ENCODE peak calls at places on chromosomes 13 and 19, in nine cellular contexts. S is choroid plexus epithelial cell; K is bronchial epithelial cell; B is left ventricle myocardium inferior; D is fibroblast of villous mesenchyme; I is lower lobe of right lung; X is CD8-positive, alpha-beta T cell; J is kidney; G is cardiac muscle cell. P is an unnamed sample.
A peak's percentile ranks its signal among the peaks of the same experiment; 100 is the strongest.

GRCh38 chr19:39420769-39421168 is 8.3 kb downstream of the PLEKHG2 start:
- DNase-seq in S (no peak), I (no peak), G (no peak), D (no peak), K (no peak), X (no peak), J (no peak), B (no peak), P (no peak)

GRCh38 chr19:46254776-46255175 is 25.2 kb downstream of the IGFL1 start:
- DNase-seq in B (no peak), G (no peak), X (no peak), J (no peak), S (no peak), K (peak; percentile 61), I (no peak), D (no peak), P (no peak)

GRCh38 chr13:39452834-39453233 is 150.2 kb downstream of the LHFPL6 start:
- DNase-seq in D (no peak), G (peak; percentile 66), X (no peak), B (no peak), I (no peak), J (no peak), K (no peak), S (no peak), P (no peak)

GRCh38 chr19:38250821-38251563 is 5.2 kb downstream of the PPP1R14A start:
- DNase-seq in G (peak; percentile 13), J (peak; percentile 96), K (no peak), X (no peak), S (no peak), D (peak; percentile 59), I (peak; percentile 56), B (peak; percentile 85), P (no peak)

GRCh38 chr13:99371956-99372355 is 64.8 kb upstream of the GPR183 start:
- DNase-seq in G (no peak), B (no peak), J (peak; percentile 59), K (no peak), I (no peak), D (no peak), X (peak; percentile 49), S (no peak), P (no peak)

GRCh38 chr19:4229179-4229931 is at the start of gene EBI3:
- DNase-seq in X (no peak), S (peak; percentile 97), B (peak; percentile 36), D (peak; percentile 40), G (peak; percentile 21), I (no peak), K (no peak), J (no peak), P (peak; percentile 7)

GRCh38 chr13:23467048-23467931 is 33.8 kb upstream of the SACS start:
- DNase-seq in J (no peak), G (peak; percentile 30), D (peak; percentile 44), S (peak; percentile 36), X (no peak), B (no peak), K (no peak), I (no peak), P (no peak)

GRCh38 chr19:42363614-42364346 is 26.3 kb downstream of the CNFN start:
- DNase-seq in K (no peak), S (no peak), J (no peak), I (no peak), D (no peak), G (no peak), X (no peak), B (no peak), P (no peak)

GRCh38 chr13:104416973-104417372 is 1350.8 kb upstream of the SLC10A2 start:
- DNase-seq in X (no peak), S (no peak), I (no peak), B (no peak), G (no peak), K (no peak), J (no peak), D (no peak), P (no peak)

GRCh38 chr13:20769091-20769490 is 4.7 kb downstream of the EEF1AKMT1 start:
- DNase-seq in J (no peak), B (no peak), D (no peak), K (no peak), I (no peak), G (no peak), X (no peak), S (no peak), P (no peak)

GRCh38 chr19:46624958-46625661 is at the start of gene PTGIR:
- DNase-seq in S (peak; percentile 47), X (no peak), I (no peak), J (peak; percentile 92), D (peak; percentile 72), K (peak; percentile 29), G (no peak), B (peak; percentile 81), P (no peak)

GRCh38 chr19:46089432-46089831 is 35.1 kb downstream of the IGFL3 start:
- DNase-seq in G (no peak), S (no peak), B (no peak), K (no peak), J (no peak), X (no peak), I (no peak), D (no peak), P (no peak)

GRCh38 chr19:1668339-1669123 is 16.1 kb upstream of the TCF3 start:
- DNase-seq in X (no peak), D (no peak), B (no peak), I (peak; percentile 35), S (peak; percentile 18), G (peak; percentile 44), J (peak; percentile 68), K (no peak), P (no peak)

GRCh38 chr13:77310579-77311279 is 16.2 kb downstream of the MYCBP2 start:
- DNase-seq in J (no peak), G (no peak), X (no peak), S (peak; percentile 27), B (no peak), I (no peak), D (no peak), K (no peak), P (no peak)

GRCh38 chr13:113135281-113135760 is 12.7 kb downstream of the F10 start:
- DNase-seq in S (no peak), X (no peak), J (peak; percentile 10), K (no peak), B (no peak), D (no peak), G (no peak), I (no peak), P (no peak)

GRCh38 chr13:42894765-42895181 is 97.3 kb downstream of the EPSTI1 start:
- DNase-seq in D (peak; percentile 40), B (no peak), G (no peak), X (no peak), S (peak; percentile 88), J (no peak), K (peak; percentile 16), I (no peak), P (no peak)

GRCh38 chr19:10929402-10929794 is 787 bp downstream of the TIMM29 start:
- DNase-seq in K (no peak), G (no peak), B (no peak), I (no peak), X (no peak), D (no peak), S (no peak), J (peak; percentile 76), P (no peak)

GRCh38 chr13:44140146-44140545 is 233.5 kb upstream of the SERP2 start:
- DNase-seq in I (no peak), B (no peak), D (no peak), S (no peak), X (no peak), J (no peak), G (no peak), K (no peak), P (no peak)

GRCh38 chr13:26956532-26957142 is 196.1 kb upstream of the GPR12 start:
- DNase-seq in S (no peak), X (no peak), I (no peak), J (no peak), K (no peak), D (peak; percentile 63), G (no peak), B (no peak), P (no peak)

DNA sequence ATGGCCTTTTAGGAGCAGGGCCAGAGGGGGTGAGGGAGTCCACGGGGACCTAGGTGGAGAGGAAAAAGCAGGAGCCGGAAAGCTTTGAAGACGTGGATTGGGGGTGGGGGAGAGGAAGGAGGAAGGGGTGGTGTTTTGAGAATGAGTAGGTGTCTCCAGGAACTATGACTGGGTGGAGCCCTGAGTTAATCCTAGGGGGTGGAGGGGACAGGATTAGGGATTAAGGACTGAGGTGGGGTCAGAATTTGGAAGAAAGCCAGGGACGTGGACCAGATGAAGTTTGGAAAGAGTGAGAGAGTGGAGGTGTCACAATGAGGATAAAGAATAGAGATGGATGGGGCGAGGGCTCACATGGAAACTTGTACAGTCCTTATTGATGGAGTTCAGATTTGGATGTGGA is 1.5 kb upstream of the KLK13 start:
- DNase-seq in J (no peak), D (no peak), K (no peak), B (no peak), G (no peak), I (no peak), X (no peak), S (no peak), P (no peak)
- TF ChIP-seq CTCF in J (no peak), D (no peak), K (no peak), B (no peak), G (no peak), I (no peak), X (no peak), S (no peak), P (no peak)

DNA sequence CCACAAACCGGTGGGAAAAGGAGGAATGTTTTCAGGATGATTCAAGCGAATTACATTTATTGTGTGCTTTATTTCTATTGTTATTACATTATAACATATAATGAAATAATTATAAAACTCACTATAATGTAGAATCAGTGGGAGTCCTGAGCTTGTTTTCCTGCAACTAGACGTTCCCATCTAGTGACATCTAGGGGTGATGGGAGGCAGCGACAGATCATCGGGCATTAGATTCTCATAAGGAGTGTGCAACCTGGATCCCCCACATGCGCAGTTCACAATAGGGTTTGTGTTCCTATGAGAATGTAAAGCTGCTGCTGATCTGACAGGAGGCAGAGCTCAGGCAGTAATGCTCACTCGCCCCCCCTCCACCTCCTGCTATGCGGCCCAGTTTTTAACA is 54.5 kb downstream of the SPTBN4 start:
- DNase-seq in I (no peak), G (no peak), K (peak; percentile 20), J (no peak), S (peak; percentile 53), D (peak; percentile 38), B (no peak), X (no peak), P (no peak)
- TF ChIP-seq CTCF in I (no peak), G (peak; percentile 43), K (peak; percentile 17), J (no peak), S (peak; percentile 57), D (peak; percentile 47), B (peak; percentile 41), X (no peak), P (peak; percentile 42)

DNA sequence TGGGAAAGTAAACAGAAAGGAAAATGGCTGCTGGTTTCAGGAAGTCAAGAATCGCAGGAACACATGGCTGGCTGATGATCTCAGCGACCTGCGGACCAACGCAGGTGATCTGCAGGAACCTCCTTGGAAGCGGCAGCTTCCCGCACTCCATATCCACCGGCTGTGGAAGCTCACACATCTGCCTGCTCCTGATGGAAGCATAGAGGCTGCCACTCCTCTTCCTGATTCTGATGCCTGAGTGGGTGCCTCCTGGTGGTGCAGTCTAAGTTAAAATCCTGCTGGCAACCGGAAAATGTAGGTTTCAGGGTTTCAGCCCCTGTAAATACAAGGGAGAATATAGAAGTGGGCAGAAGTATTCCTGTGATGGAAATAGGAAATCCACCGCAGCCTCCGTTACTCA is 75.5 kb downstream of the TNFSF13B start:
- DNase-seq in X (no peak), K (no peak), B (no peak), J (no peak), I (no peak), S (no peak), D (no peak), G (no peak), P (no peak)
- TF ChIP-seq CTCF in X (no peak), K (no peak), B (no peak), J (no peak), I (no peak), S (peak; percentile 15), D (no peak), G (no peak), P (no peak)

GRCh38 chr13:107680115-107680514 is 535.2 kb downstream of the LIG4 start:
- DNase-seq in X (no peak), S (peak; percentile 51), G (no peak), D (no peak), I (no peak), K (no peak), J (no peak), B (no peak), P (no peak)
- TF ChIP-seq CTCF in X (no peak), S (peak; percentile 52), G (no peak), D (no peak), I (no peak), K (no peak), J (no peak), B (no peak), P (no peak)